ENCODE peak calls at places on chromosomes 1 and 21, in six cellular contexts. R is lower leg skin, E is IMR-90, H is thyroid gland, F is suprapubic skin, K is spleen. D is an unnamed sample.

GRCh38 chr1:198848649-198849048 is 209.8 kb downstream of the PTPRC start:
- DNase-seq in R (no peak), E (no peak), H (no peak), F (no peak), K (no peak), D (no peak)

GRCh38 chr1:36729716-36730510 is 247.2 kb upstream of the CSF3R start:
- DNase-seq in R (peak), E (no peak), H (no peak), F (no peak), K (no peak), D (no peak)

GRCh38 chr1:64686828-64687724 is 57.8 kb upstream of the RAVER2 start:
- DNase-seq in R (no peak), E (peak), H (peak), F (no peak), K (no peak), D (no peak)

GRCh38 chr1:172727956-172728603 is 69.2 kb downstream of the FASLG start:
- DNase-seq in R (no peak), E (peak), H (no peak), F (no peak), K (no peak), D (no peak)

GRCh38 chr1:202861420-202862121 is 27.4 kb downstream of the RABIF start:
- DNase-seq in R (peak), E (peak), H (peak), F (peak), K (peak), D (peak)

GRCh38 chr1:228369608-228370438 is 36.8 kb downstream of the TRIM11 start:
- DNase-seq in R (peak), E (no peak), H (peak), F (no peak), K (peak), D (no peak)

GRCh38 chr1:175632667-175633066 is 110.7 kb downstream of the TNR start:
- DNase-seq in R (no peak), E (no peak), H (no peak), F (no peak), K (no peak), D (no peak)

GRCh38 chr1:119884700-119885099 is 11.6 kb downstream of the ADAM30 start:
- DNase-seq in R (no peak), E (peak), H (no peak), F (no peak), K (no peak), D (no peak)

GRCh38 chr1:44720281-44720680 is 10.7 kb downstream of the RNU5D-1 start:
- DNase-seq in R (no peak), E (no peak), H (no peak), F (no peak), K (peak), D (no peak)

GRCh38 chr21:46605759-46606426 is 1.0 kb upstream of the S100B start:
- DNase-seq in R (no peak), E (no peak), H (no peak), F (no peak), K (peak), D (no peak)

GRCh38 chr1:225182701-225183100 is 245.1 kb downstream of the LBR start:
- DNase-seq in R (no peak), E (no peak), H (no peak), F (no peak), K (no peak), D (no peak)

GRCh38 chr1:3121401-3122215 is 52.6 kb downstream of the PRDM16 start:
- DNase-seq in R (no peak), E (no peak), H (no peak), F (no peak), K (no peak), D (no peak)

GRCh38 chr1:88039240-88039639 is 644.8 kb upstream of the PKN2 start:
- DNase-seq in R (no peak), E (no peak), H (no peak), F (no peak), K (no peak), D (no peak)

GRCh38 chr1:91981996-91982609 is 32.9 kb downstream of the BRDT start:
- DNase-seq in R (no peak), E (no peak), H (no peak), F (no peak), K (no peak), D (no peak)

GRCh38 chr1:8382051-8382505 is 64.2 kb downstream of the SLC45A1 start:
- DNase-seq in R (peak), E (no peak), H (peak), F (no peak), K (no peak), D (no peak)

GRCh38 chr1:153649867-153650235 is 8.7 kb upstream of the SNAPIN start:
- DNase-seq in R (no peak), E (no peak), H (peak), F (peak), K (no peak), D (peak)
- TF ChIP-seq POLR2A in R (no peak), E (no peak), H (no peak), F (no peak), K (no peak), D (no peak)

DNA sequence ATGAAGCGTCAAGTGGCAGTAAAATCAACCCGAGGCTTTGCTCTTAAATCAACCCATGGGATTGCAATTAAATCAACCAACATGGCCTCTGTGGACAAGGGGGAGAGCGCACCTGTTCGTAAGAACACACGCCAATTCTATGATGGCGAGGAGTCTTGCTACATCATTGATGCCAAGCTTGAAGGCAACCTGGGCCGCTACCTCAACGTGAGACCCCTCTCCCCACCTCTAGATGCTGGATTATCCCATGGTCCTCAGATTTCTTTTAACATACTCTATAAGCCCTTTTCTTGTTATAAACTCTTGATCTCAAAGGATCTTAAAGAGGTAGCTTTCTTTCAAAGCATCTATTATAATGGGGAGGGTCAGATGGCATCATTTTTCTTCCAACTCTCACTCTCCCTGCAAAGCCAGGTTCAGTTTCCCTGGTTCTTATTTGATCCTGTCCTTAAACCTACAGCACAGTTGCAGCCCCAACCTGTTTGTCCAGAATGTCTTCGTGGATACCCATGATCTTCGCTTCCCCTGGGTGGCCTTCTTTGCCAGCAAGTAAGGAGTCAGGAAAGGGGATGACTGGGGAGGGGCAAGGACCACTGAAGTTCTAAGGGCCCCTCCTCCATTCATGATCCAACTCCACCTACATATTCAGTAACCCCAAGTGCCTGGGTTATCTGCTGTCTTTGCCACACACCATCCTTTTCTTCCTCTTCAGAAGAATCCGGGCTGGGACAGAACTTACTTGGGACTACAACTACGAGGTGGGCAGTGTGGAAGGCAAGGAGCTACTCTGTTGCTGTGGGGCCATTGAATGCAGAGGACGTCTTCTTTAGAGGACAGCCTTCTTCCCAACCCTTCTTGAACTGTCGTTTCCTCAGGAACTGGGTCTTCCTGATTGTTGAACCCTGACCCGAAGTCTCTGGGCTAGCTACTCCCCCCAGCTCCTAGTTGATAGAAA is 10.8 kb downstream of the CERS2 start:
- DNase-seq in R (no peak), E (no peak), H (no peak), F (no peak), K (peak), D (no peak)
- TF ChIP-seq POLR2A in R (no peak), E (no peak), H (no peak), F (no peak), K (no peak), D (no peak)

DNA sequence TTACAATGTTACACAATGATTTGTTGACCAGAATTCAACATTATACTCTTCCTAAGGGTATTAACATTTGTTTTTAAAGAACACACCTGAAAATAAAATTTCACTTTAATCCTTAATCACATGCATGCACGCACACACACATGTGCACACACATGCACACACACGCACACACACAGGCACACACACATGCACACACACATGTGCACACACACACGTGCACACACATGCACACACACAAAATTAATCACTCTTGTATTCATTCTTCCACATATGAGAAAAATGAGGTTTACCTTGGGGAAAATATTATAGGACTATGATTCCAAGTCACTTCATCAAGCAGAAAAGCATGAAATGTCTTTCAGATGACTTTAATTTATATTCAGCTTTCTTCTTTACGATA is 331.8 kb upstream of the PLD5 start:
- DNase-seq in R (no peak), E (no peak), H (no peak), F (no peak), K (no peak), D (no peak)
- TF ChIP-seq POLR2A in R (no peak), E (no peak), H (no peak), F (no peak), K (no peak), D (no peak)

DNA sequence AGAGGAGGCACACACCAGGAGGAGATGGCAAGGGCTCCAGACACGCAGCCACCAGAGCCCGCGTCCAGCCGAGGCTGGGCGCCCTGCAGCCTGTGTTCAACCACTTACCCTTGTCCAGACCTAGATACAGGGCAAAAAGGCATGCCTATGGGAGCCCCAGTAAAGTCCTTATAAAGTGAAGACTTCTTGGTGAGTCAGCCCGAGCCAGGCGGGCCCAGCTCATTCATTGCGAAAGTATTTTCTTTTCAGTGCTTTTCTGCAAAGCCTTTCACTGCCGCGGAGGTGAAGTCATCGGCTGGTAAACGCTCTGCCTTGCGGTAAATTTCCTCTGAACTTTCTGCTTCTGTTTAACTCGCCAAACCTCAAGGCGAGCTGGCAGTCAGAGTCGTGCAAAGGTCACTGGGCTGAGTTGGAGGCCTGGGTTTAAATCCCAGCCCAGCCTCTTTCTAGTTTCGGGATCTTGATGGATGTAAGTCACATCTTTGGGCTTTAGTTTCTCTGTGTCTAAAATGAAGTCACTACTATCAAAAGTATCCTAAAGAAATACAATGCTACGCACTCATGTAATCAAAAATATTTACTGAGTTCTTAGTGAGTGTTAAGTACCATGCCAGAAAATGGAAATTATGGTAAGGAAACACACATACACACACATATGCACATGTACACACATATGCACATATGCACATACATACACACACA is 54.7 kb upstream of the IFFO2 start:
- DNase-seq in R (peak), E (peak), H (peak), F (peak), K (no peak), D (peak)
- TF ChIP-seq POLR2A in R (no peak), E (peak), H (no peak), F (no peak), K (no peak), D (peak)

DNA sequence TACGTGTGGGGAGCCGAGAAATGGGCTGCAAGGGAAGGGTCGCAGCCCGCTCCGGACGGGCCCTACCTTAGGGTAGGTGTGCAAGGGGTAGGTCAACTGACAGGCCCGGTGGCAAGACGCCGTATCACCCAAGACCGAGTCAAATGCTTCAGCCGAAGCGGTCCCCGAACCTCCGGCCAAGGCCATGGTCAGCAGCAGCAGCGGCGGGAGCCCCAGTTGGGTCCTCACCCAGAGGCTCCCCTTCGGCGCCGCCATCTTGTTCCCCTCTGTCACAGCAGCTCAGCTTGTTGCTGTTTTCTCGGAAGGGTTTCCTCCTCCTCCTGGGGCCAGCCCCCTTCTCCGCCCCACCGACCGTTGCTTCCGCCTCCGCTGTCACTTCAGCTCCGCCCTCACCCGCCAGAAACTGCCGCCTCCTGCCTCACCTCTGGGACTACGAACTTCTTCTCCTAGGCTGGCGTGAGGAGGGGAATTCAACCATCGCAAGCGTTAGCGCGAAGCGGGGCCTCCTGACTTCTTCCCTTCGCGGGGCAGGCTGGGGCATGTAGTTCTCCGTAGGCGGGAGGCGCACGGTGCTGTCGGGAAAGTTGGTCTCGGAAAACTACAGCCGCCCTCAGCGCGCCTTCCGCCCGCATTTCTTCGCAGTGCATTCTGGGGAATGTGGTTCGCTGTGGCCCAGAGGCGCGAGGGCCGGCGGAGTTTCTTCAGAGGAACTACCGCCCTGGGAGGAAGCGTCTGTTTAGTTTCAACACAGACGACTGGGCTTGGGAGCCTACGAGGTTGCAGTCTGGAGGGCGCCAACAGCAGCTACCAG is at the start of the genes TCEANC2 and TMEM59:
- DNase-seq in R (peak), E (peak), H (peak), F (peak), K (peak), D (peak)
- TF ChIP-seq POLR2A in R (peak), E (peak), H (peak), F (no peak), K (no peak), D (peak)

DNA sequence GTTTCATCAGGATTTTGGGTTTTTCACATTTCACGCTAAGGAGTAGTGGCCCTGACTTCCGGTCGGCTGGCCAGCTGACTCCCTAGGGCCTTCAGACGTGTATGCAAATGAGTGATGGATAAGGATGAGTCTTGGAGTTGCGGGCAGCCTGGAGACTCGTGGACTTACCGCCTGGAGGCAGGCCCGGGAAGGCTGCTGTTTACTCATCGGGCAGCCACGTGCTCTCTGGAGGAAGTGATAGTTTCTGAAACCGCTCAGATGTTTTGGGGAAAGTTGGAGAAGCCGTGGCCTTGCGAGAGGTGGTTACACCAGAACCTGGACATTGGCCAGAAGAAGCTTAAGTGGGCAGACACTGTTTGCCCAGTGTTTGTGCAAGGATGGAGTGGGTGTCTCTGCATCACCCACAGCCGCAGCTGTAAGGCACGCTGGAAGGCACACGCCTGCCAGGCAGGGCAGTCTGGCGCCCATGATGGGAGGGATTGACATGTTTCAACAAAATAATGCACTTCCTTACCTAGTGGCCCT is 23.1 kb upstream of the TNFRSF1B start:
- DNase-seq in R (peak), E (peak), H (peak), F (peak), K (peak), D (no peak)
- TF ChIP-seq POLR2A in R (no peak), E (no peak), H (no peak), F (no peak), K (no peak), D (no peak)

GRCh38 chr1:150976879-150977694 is 2.5 kb upstream of the CERS2 start:
- DNase-seq in R (peak), E (no peak), H (peak), F (no peak), K (peak), D (peak)
- TF ChIP-seq POLR2A in R (no peak), E (no peak), H (peak), F (no peak), K (no peak), D (no peak)

GRCh38 chr1:247111636-247112478 is 7.7 kb upstream of the ZNF669 start:
- DNase-seq in R (peak), E (peak), H (peak), F (no peak), K (peak), D (no peak)
- TF ChIP-seq POLR2A in R (no peak), E (no peak), H (peak), F (no peak), K (no peak), D (no peak)

GRCh38 chr1:237470712-237471310 is 419.9 kb downstream of the ZP4 start:
- DNase-seq in R (no peak), E (no peak), H (no peak), F (no peak), K (no peak), D (no peak)
- TF ChIP-seq POLR2A in R (no peak), E (no peak), H (no peak), F (no peak), K (no peak), D (no peak)

DNA sequence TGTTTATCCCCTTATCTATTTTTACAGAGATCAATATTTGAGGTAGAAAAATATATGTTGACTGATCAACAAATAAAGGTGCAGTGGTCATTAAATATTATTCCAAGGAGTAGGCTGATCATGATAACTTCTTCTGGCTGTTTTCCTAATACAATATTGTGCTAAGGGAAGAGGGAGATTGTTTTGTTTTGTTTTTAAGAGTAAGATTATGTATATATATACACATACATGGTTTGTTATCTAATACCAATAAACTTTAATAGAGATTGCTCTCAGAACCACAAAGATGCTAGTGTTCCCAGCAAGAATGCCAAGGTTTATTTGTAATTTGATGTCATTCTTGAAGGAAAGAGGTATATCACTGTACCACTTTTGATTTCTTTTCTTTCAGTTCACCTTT is 10.1 kb downstream of the CLCA2 start:
- DNase-seq in R (no peak), E (no peak), H (no peak), F (no peak), K (no peak), D (no peak)
- TF ChIP-seq POLR2A in R (no peak), E (no peak), H (no peak), F (no peak), K (no peak), D (no peak)